ENCODE peak calls at places on chromosome 1, in four cellular contexts. E is germinal center; Q is heart left ventricle; B is CD4-positive, alpha-beta T cell. D is an unnamed sample.

GRCh38 chr1:235776396-235776795 is 90.3 kb downstream of the LYST start:
- DNase-seq in B (no peak), Q (no peak), E (no peak), D (no peak)

GRCh38 chr1:236568285-236568894 is 35.9 kb downstream of the HEATR1 start:
- DNase-seq in Q (no peak), E (no peak), B (no peak), D (no peak)

GRCh38 chr1:223758734-223759133 is 46.4 kb downstream of the CAPN2 start:
- DNase-seq in Q (no peak), B (no peak), E (no peak), D (no peak)

GRCh38 chr1:100606438-100606837 is 68.5 kb downstream of the GPR88 start:
- DNase-seq in B (no peak), E (no peak), Q (peak; percentile 28), D (peak; percentile 65)

GRCh38 chr1:65253800-65254319 is 55.5 kb upstream of the DNAJC6 start:
- DNase-seq in B (no peak), Q (no peak), E (no peak), D (no peak)

GRCh38 chr1:91427741-91428140 is 23.1 kb upstream of the HFM1 start:
- DNase-seq in E (no peak), Q (no peak), B (no peak), D (no peak)

GRCh38 chr1:29800522-29800956 is 564.2 kb downstream of the PTPRU start:
- DNase-seq in E (no peak), Q (no peak), B (no peak), D (no peak)

GRCh38 chr1:54986532-54986931 is 6.1 kb downstream of the TMEM61 start:
- DNase-seq in B (no peak), Q (no peak), E (no peak), D (no peak)

GRCh38 chr1:45976623-45977022 is 155.8 kb downstream of the PIK3R3 start:
- DNase-seq in Q (no peak), B (no peak), E (no peak), D (no peak)

GRCh38 chr1:108801101-108801500 is 54.6 kb downstream of the STXBP3 start:
- DNase-seq in Q (no peak), E (no peak), B (no peak), D (peak; percentile 46)

GRCh38 chr1:109263597-109264378 is 14.4 kb downstream of the CELSR2 start:
- DNase-seq in B (peak; percentile 80), Q (peak; percentile 76), E (peak; percentile 78), D (peak; percentile 71)

D was measured in fibroblast of lung.